ENCODE peak calls at places on chromosomes 2 and 18, in eight cellular contexts. N is neuronal stem cell, Q is K562, Y is upper lobe of left lung, A is lower lobe of right lung, P is right atrium auricular region, I is tibial nerve, K is dorsolateral prefrontal cortex. M is an unnamed sample.
A peak's percentile ranks its signal among the peaks of the same experiment; 100 is the strongest.

GRCh38 chr2:30566675-30567074 is 119.6 kb downstream of the LCLAT1 start:
- DNase-seq in N (no peak), A (no peak), P (no peak), K (no peak), Q (no peak), Y (no peak), I (no peak), M (no peak)

GRCh38 chr18:58117685-58118403 is 73.8 kb downstream of the NEDD4L start:
- DNase-seq in I (peak; percentile 14), N (no peak), K (no peak), Q (peak; percentile 83), Y (peak; percentile 93), A (peak; percentile 80), P (peak; percentile 71), M (no peak)

GRCh38 chr2:88329815-88330603 is 122.5 kb downstream of the FOXI3 start:
- DNase-seq in I (no peak), Y (peak; percentile 45), A (no peak), N (peak; percentile 85), P (no peak), Q (no peak), K (no peak), M (no peak)

GRCh38 chr2:207258191-207258991 is 92.6 kb upstream of the KLF7 start:
- DNase-seq in A (peak; percentile 48), Q (no peak), I (peak; percentile 17), K (no peak), Y (peak; percentile 69), N (no peak), P (peak; percentile 81), M (no peak)

GRCh38 chr18:43422483-43422882 is 145.2 kb upstream of the SYT4 start:
- DNase-seq in Y (no peak), A (no peak), N (no peak), Q (no peak), P (no peak), K (no peak), I (no peak), M (peak; percentile 4)

GRCh38 chr2:67479256-67479655 is 82.1 kb downstream of the ETAA1 start:
- DNase-seq in Y (no peak), I (no peak), Q (no peak), K (no peak), A (no peak), N (no peak), P (no peak), M (no peak)

GRCh38 chr2:6526093-6526824 is 339.4 kb downstream of the CMPK2 start:
- DNase-seq in A (no peak), K (no peak), N (peak; percentile 49), I (no peak), Q (no peak), Y (no peak), P (no peak), M (no peak)

GRCh38 chr18:7172611-7173010 is 55.0 kb upstream of the LAMA1 start:
- DNase-seq in N (no peak), A (no peak), Y (no peak), K (no peak), I (no peak), P (no peak), Q (no peak), M (no peak)

GRCh38 chr18:26480897-26481795 is 67.2 kb downstream of the KCTD1 start:
- DNase-seq in A (no peak), P (no peak), N (no peak), Q (no peak), K (no peak), I (no peak), Y (no peak), M (no peak)

GRCh38 chr2:130186391-130186790 is 4.3 kb downstream of the MZT2B start:
- DNase-seq in I (no peak), A (no peak), Y (no peak), N (no peak), Q (no peak), P (no peak), K (no peak), M (no peak)

GRCh38 chr2:240432430-240432819 is 3.0 kb upstream of the GPC1 start:
- DNase-seq in I (no peak), Q (no peak), K (no peak), A (no peak), P (no peak), Y (peak; percentile 12), N (no peak), M (no peak)

GRCh38 chr2:241762933-241763369 is 13.7 kb upstream of the GAL3ST2 start:
- DNase-seq in I (no peak), N (no peak), P (no peak), Y (peak; percentile 28), Q (peak; percentile 44), K (no peak), A (no peak), M (no peak)

GRCh38 chr18:29882620-29883019 is 1159.9 kb downstream of the DSC3 start:
- DNase-seq in A (no peak), P (no peak), N (no peak), I (no peak), Y (no peak), K (no peak), Q (no peak), M (no peak)

GRCh38 chr2:147327636-147328035 is 517.2 kb upstream of the ACVR2A start:
- DNase-seq in I (no peak), A (no peak), Y (no peak), P (no peak), Q (no peak), K (no peak), N (no peak), M (no peak)

GRCh38 chr2:216909541-216910175 is 49.8 kb upstream of the TNP1 start:
- DNase-seq in K (peak; percentile 38), Q (no peak), I (no peak), Y (no peak), N (no peak), P (no peak), A (no peak), M (no peak)

GRCh38 chr2:17901246-17901645 is 22.8 kb downstream of the KCNS3 start:
- DNase-seq in I (no peak), K (no peak), Y (no peak), A (no peak), N (no peak), Q (peak; percentile 7), P (no peak), M (no peak)

GRCh38 chr2:79511320-79511951 is 1.4 kb upstream of the CTNNA2 start:
- DNase-seq in I (no peak), N (peak; percentile 87), P (no peak), A (peak; percentile 46), Y (no peak), K (no peak), Q (peak; percentile 61), M (no peak)

GRCh38 chr2:62539892-62540785 is 34.1 kb upstream of the TMEM17 start:
- DNase-seq in P (no peak), K (no peak), I (no peak), A (no peak), N (no peak), Q (no peak), Y (no peak), M (no peak)

GRCh38 chr18:25866331-25866730 is 224.1 kb downstream of the SS18 start:
- DNase-seq in P (no peak), Y (no peak), Q (no peak), K (no peak), I (no peak), N (no peak), A (no peak), M (no peak)

GRCh38 chr2:215884741-215885140 is 128.6 kb downstream of the MREG start:
- DNase-seq in K (no peak), A (no peak), P (no peak), Q (no peak), N (no peak), I (no peak), Y (no peak), M (no peak)

GRCh38 chr2:149817206-149817605 is 229.6 kb upstream of the MMADHC start:
- DNase-seq in K (no peak), Q (no peak), A (no peak), Y (no peak), N (no peak), P (no peak), I (no peak), M (no peak)

DNA sequence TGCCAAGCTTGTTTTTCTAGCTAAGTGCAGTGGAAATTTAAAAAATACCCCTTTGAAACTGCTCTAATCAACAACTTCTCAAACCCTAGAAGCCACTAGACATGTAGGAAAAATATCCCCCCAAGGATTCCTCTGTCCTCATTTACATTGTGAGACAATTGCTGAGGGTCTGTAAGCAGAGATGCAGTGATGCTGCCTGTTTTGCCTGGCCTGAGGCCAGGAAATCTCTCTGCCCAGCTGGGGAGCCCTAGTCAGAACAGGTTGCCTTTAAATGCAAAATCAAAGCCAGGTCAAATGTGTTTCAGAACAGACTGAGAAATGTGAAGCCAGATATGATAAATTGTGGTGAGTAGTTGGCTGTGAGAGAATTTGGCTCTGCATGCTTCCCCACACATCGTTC is 38.3 kb upstream of the NXPH2 start:
- DNase-seq in I (no peak), N (no peak), K (no peak), Y (no peak), A (no peak), Q (no peak), P (no peak), M (no peak)
- H3K27ac ChIP-seq in I (no peak overlapping the region), N (no peak overlapping the region), K (no peak overlapping the region), Y (no peak overlapping the region), A (no peak overlapping the region), Q (no peak overlapping the region), P (no peak overlapping the region), M (no peak overlapping the region)

GRCh38 chr18:10289265-10289664 is 165.2 kb upstream of the APCDD1 start:
- DNase-seq in K (no peak), Q (no peak), A (no peak), P (no peak), I (no peak), Y (no peak), N (no peak), M (no peak)
- H3K27ac ChIP-seq in K (no peak overlapping the region), Q (no peak overlapping the region), A (no peak overlapping the region), P (no peak overlapping the region), I (no peak overlapping the region), Y (no peak overlapping the region), N (no peak overlapping the region), M (no peak overlapping the region)

GRCh38 chr2:58609306-58609705 is 368.2 kb upstream of the FANCL start:
- DNase-seq in I (no peak), Q (no peak), A (no peak), P (no peak), K (no peak), Y (no peak), N (no peak), M (no peak)

GRCh38 chr2:58604096-58604495 is 363.0 kb upstream of the FANCL start:
- DNase-seq in Q (no peak), I (no peak), K (no peak), A (no peak), Y (no peak), P (no peak), N (no peak), M (no peak)

GRCh38 chr2:58608146-58608545 is 367.0 kb upstream of the FANCL start:
- DNase-seq in I (no peak), Q (no peak), Y (no peak), A (no peak), N (no peak), P (no peak), K (no peak), M (no peak)

GRCh38 chr2:58607479-58607878 is 366.4 kb upstream of the FANCL start:
- DNase-seq in P (no peak), A (no peak), Y (no peak), K (no peak), N (no peak), I (no peak), Q (no peak), M (no peak)

GRCh38 chr2:58606799-58607198 is 365.7 kb upstream of the FANCL start:
- DNase-seq in P (no peak), I (no peak), N (no peak), A (no peak), Y (no peak), Q (peak; percentile 19), K (no peak), M (no peak)
- H3K27ac ChIP-seq in P (no peak overlapping the region), I (no peak overlapping the region), N (no peak overlapping the region), A (no peak overlapping the region), Y (no peak overlapping the region), Q (no peak overlapping the region), K (no peak overlapping the region), M (no peak overlapping the region)

GRCh38 chr2:922230-922629 is 28.4 kb upstream of the SNTG2 start:
- DNase-seq in A (no peak), Y (no peak), N (no peak), I (no peak), K (no peak), P (no peak), Q (no peak), M (no peak)
- H3K27ac ChIP-seq in A (no peak overlapping the region), Y (no peak overlapping the region), N (no peak overlapping the region), I (no peak overlapping the region), K (no peak overlapping the region), P (no peak overlapping the region), Q (no peak overlapping the region), M (no peak overlapping the region)

M was measured in caudate nucleus.